ENCODE peak calls at places on chromosomes 4 and X, in nine cellular contexts. E is uterus, Y is prostate gland, D is brain microvascular endothelial cell, B is right lobe of liver, I is left lung, F is heart right ventricle, Z is endothelial cell of umbilical vein, T is testis. G is an unnamed sample. For H3K36me3, the result is how much of the 10 kb centered on the place peaks cover.

GRCh38 chrX:20397587-20397986 is 130.9 kb upstream of the RPS6KA3 start:
- DNase-seq in E (no peak), Y (no peak), D (no peak), B (no peak), I (no peak), F (no peak), Z (no peak), T (no peak), G (no peak)

GRCh38 chr4:166128452-166128851 is 255.4 kb downstream of the TLL1 start:
- DNase-seq in E (no peak), Y (no peak), D (peak), B (no peak), I (no peak), F (no peak), Z (peak), T (no peak), G (peak)

GRCh38 chr4:94827481-94828110 is 69.8 kb downstream of the BMPR1B start:
- DNase-seq in E (no peak), Y (no peak), D (peak), B (no peak), I (no peak), F (no peak), Z (peak), T (no peak), G (peak)

GRCh38 chrX:65300104-65300809 is 234.3 kb downstream of the LAS1L start:
- DNase-seq in E (no peak), Y (no peak), D (no peak), B (no peak), I (no peak), F (no peak), Z (no peak), T (peak), G (no peak)

GRCh38 chr4:26238782-26239647 is 81.8 kb upstream of the RBPJ start:
- DNase-seq in E (no peak), Y (no peak), D (peak), B (no peak), I (no peak), F (peak), Z (no peak), T (no peak), G (no peak)

GRCh38 chr4:4284827-4285618 is 4.9 kb downstream of the LYAR start:
- DNase-seq in E (no peak), Y (no peak), D (no peak), B (no peak), I (no peak), F (peak), Z (no peak), T (no peak), G (peak)

GRCh38 chrX:86322913-86323312 is 174.7 kb downstream of the DACH2 start:
- DNase-seq in E (no peak), Y (no peak), D (no peak), B (no peak), I (no peak), F (no peak), Z (no peak), T (no peak), G (no peak)

GRCh38 chr4:3451956-3452355 is 10.2 kb downstream of the HGFAC start:
- DNase-seq in E (no peak), Y (no peak), D (peak), B (no peak), I (no peak), F (no peak), Z (peak), T (no peak), G (peak)

GRCh38 chr4:33881176-33881575 is 2363.1 kb downstream of the ARAP2 start:
- DNase-seq in E (no peak), Y (no peak), D (no peak), B (no peak), I (no peak), F (no peak), Z (no peak), T (no peak), G (no peak)

GRCh38 chrX:107861056-107861455 is 35.4 kb downstream of the MID2 start:
- DNase-seq in E (no peak), Y (no peak), D (no peak), B (no peak), I (no peak), F (no peak), Z (no peak), T (no peak), G (peak)

GRCh38 chrX:40897768-40898167 is 162.4 kb upstream of the MED14 start:
- DNase-seq in E (no peak), Y (no peak), D (no peak), B (no peak), I (no peak), F (no peak), Z (peak), T (no peak), G (no peak)

GRCh38 chrX:86379209-86379608 is 231.0 kb downstream of the DACH2 start:
- DNase-seq in E (no peak), Y (no peak), D (no peak), B (no peak), I (no peak), F (no peak), Z (no peak), T (no peak), G (no peak)

GRCh38 chrX:49163555-49164419 is 1.2 kb downstream of the MAGIX start:
- DNase-seq in E (peak), Y (peak), D (peak), B (peak), I (peak), F (peak), Z (peak), T (peak), G (peak)

GRCh38 chr4:91471280-91471679 is 832.5 kb upstream of the GRID2 start:
- DNase-seq in E (no peak), Y (no peak), D (no peak), B (no peak), I (peak), F (no peak), Z (no peak), T (peak), G (no peak)

GRCh38 chr4:150582881-150583286 is 933 bp downstream of the MAB21L2 start:
- DNase-seq in E (no peak), Y (no peak), D (peak), B (peak), I (peak), F (no peak), Z (no peak), T (no peak), G (no peak)

GRCh38 chr4:140617494-140618060 is 48.8 kb upstream of the UCP1 start:
- DNase-seq in E (no peak), Y (no peak), D (no peak), B (no peak), I (no peak), F (no peak), Z (peak), T (no peak), G (no peak)

GRCh38 chrX:68584221-68584620 is 63.2 kb upstream of the STARD8 start:
- DNase-seq in E (no peak), Y (no peak), D (no peak), B (no peak), I (no peak), F (no peak), Z (no peak), T (no peak), G (no peak)

GRCh38 chr4:3657917-3658913 is 108.0 kb upstream of the ADRA2C start:
- DNase-seq in E (peak), Y (no peak), D (peak), B (no peak), I (peak), F (peak), Z (no peak), T (peak), G (no peak)

GRCh38 chrX:129744881-129745321 is 6.1 kb downstream of the XPNPEP2 start:
- DNase-seq in E (no peak), Y (no peak), D (no peak), B (no peak), I (no peak), F (no peak), Z (no peak), T (no peak), G (no peak)

GRCh38 chrX:48520976-48521352 is 644 bp upstream of the EBP start:
- DNase-seq in E (no peak), Y (no peak), D (no peak), B (no peak), I (no peak), F (no peak), Z (no peak), T (no peak), G (no peak)

GRCh38 chr4:108586778-108587177 is 33.6 kb upstream of the RPL34 start:
- DNase-seq in E (no peak), Y (no peak), D (no peak), B (no peak), I (no peak), F (no peak), Z (no peak), T (no peak), G (no peak)

GRCh38 chr4:41362647-41363383 is 106.1 kb downstream of the UCHL1 start:
- DNase-seq in E (no peak), Y (no peak), D (no peak), B (no peak), I (no peak), F (no peak), Z (no peak), T (no peak), G (no peak)

GRCh38 chrX:118763489-118763888 is 36.1 kb downstream of the IL13RA1 start:
- DNase-seq in E (no peak), Y (no peak), D (no peak), B (no peak), I (no peak), F (no peak), Z (no peak), T (no peak), G (no peak)

GRCh38 chrX:21375795-21376069 is 1.5 kb downstream of the CNKSR2 start:
- DNase-seq in E (no peak), Y (no peak), D (no peak), B (no peak), I (no peak), F (no peak), Z (no peak), T (no peak), G (no peak)

GRCh38 chrX:100685284-100685996 is 41.4 kb downstream of the SRPX2 start:
- DNase-seq in E (peak), Y (peak), D (peak), B (peak), I (no peak), F (peak), Z (peak), T (peak), G (peak)

GRCh38 chr4:37389967-37390580 is 145.5 kb downstream of the NWD2 start:
- DNase-seq in E (no peak), Y (peak), D (peak), B (no peak), I (peak), F (peak), Z (peak), T (peak), G (peak)

GRCh38 chr4:58807843-58808605 is 1697.8 kb upstream of the IGFBP7 start:
- DNase-seq in E (no peak), Y (no peak), D (peak), B (no peak), I (no peak), F (no peak), Z (no peak), T (no peak), G (no peak)

GRCh38 chr4:173211838-173212237 is 43.2 kb downstream of the GALNT7 start:
- DNase-seq in E (no peak), Y (peak), D (peak), B (no peak), I (no peak), F (no peak), Z (peak), T (no peak), G (peak)

GRCh38 chr4:115154826-115155225 is 41.4 kb upstream of the NDST4 start:
- DNase-seq in E (no peak), Y (no peak), D (no peak), B (no peak), I (no peak), F (no peak), Z (no peak), T (no peak), G (no peak)

GRCh38 chr4:182825786-182826185 is 91.4 kb downstream of the DCTD start:
- DNase-seq in E (no peak), Y (no peak), D (no peak), B (no peak), I (no peak), F (no peak), Z (no peak), T (no peak), G (no peak)
- TF ChIP-seq CTCF in E (no peak), Y (no peak), D (no peak), B (no peak), I (no peak), F (no peak), Z (no peak), T (no peak), G (no peak)

GRCh38 chr4:147479817-147480216 is 1.1 kb upstream of the EDNRA start:
- DNase-seq in E (peak), Y (peak), D (peak), B (no peak), I (no peak), F (peak), Z (no peak), T (no peak), G (peak)
- H3K4me3 ChIP-seq in E (no peak), Y (no peak), D (no peak), B (no peak), I (no peak), F (no peak), Z (no peak), T (no peak), G (no peak)

GRCh38 chr4:130653842-130654241 is 1557.9 kb downstream of the C4orf33 start:
- DNase-seq in E (no peak), Y (no peak), D (no peak), B (no peak), I (no peak), F (no peak), Z (no peak), T (no peak), G (no peak)
- H3K36me3 ChIP-seq in E (under half), Y (under half), D (under half), B (under half), I (under half), F (under half), Z (under half), T (under half), G (under half)

DNA sequence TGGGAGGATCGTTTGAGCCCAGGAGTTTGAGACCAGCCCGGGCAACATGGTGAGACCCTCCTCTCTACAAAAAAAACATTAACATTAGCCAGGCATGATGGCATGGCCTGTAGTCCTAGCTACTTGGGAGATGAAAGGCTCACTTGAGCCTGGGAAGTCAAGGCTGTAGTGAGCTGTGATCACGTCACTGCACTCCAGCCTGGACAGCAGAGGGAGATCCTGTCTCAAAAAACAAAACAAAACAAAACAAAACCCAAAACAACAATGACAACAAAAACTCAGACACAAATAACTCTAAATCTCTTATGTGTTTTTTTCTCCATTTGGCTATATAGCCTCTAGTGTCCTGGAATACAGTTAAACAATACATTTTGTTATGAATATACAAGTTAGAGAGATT is 127.3 kb upstream of the STK26 start:
- DNase-seq in E (no peak), Y (no peak), D (no peak), B (no peak), I (no peak), F (no peak), Z (no peak), T (no peak), G (no peak)
- TF ChIP-seq CTCF in E (no peak), Y (no peak), D (no peak), B (no peak), I (no peak), F (no peak), Z (no peak), T (no peak), G (peak)

GRCh38 chr4:67555447-67555846 is 3.1 kb upstream of the STAP1 start:
- DNase-seq in E (no peak), Y (no peak), D (no peak), B (no peak), I (no peak), F (no peak), Z (no peak), T (no peak), G (no peak)

GRCh38 chr4:67556426-67556825 is 2.1 kb upstream of the STAP1 start:
- DNase-seq in E (no peak), Y (no peak), D (no peak), B (no peak), I (no peak), F (no peak), Z (no peak), T (no peak), G (no peak)

DNA sequence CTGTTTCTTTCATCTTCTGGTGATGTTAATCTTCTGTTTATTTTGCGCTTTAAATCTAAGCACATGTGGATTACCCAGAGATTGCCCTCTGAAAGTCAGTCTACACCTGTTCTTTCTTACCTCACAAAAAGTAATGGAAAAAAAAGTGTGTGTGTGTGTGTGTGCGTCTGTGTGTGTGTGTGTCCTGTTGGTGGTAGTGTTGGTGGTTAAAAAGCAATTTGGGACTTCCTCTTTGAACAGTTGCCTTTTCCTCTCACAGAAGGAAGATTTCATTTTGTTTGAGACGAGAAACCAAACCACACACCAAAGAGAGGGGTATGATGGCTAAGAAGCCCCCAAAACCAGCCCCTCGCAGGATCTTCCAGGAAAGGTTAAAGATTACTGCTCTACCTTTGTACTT is at the start of gene STAP1:
- DNase-seq in E (no peak), Y (no peak), D (no peak), B (no peak), I (no peak), F (no peak), Z (no peak), T (no peak), G (no peak)
- H3K4me3 ChIP-seq in E (no peak), Y (no peak), D (no peak), B (no peak), I (no peak), F (no peak), Z (no peak), T (no peak), G (no peak)

GRCh38 chr4:38923746-38924145 is 56.1 kb downstream of the FAM114A1 start:
- DNase-seq in E (no peak), Y (no peak), D (no peak), B (no peak), I (no peak), F (no peak), Z (no peak), T (no peak), G (no peak)

GRCh38 chr4:38924266-38924827 is 56.7 kb downstream of the FAM114A1 start:
- DNase-seq in E (no peak), Y (no peak), D (no peak), B (no peak), I (no peak), F (no peak), Z (no peak), T (no peak), G (no peak)

GRCh38 chr4:38917481-38918025 is 49.9 kb downstream of the FAM114A1 start:
- DNase-seq in E (no peak), Y (no peak), D (peak), B (no peak), I (no peak), F (no peak), Z (no peak), T (no peak), G (no peak)

GRCh38 chr4:38920186-38920585 is 52.6 kb downstream of the FAM114A1 start:
- DNase-seq in E (no peak), Y (no peak), D (no peak), B (no peak), I (no peak), F (no peak), Z (no peak), T (no peak), G (no peak)

DNA sequence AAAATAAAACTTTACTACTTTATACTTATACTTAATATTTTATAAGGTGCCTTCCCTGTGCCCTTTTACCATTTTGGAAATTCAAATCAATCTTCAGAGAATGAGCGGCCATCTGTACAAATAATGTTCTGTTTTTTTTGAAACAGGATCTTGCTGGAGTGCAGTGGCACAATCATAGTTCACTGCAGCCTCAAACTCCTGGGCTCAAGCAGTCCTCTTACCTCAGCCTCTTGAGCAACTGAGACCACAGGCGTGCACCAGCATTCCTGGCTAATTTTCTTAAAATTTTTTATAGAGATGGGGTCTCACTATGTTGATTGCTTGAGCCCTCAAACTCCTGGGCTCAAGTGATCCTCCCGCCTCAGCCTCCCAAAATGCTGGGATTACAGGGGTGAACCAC is 53.5 kb downstream of the FAM114A1 start:
- DNase-seq in E (no peak), Y (no peak), D (no peak), B (no peak), I (no peak), F (no peak), Z (no peak), T (no peak), G (no peak)
- H3K36me3 ChIP-seq in E (under half), Y (under half), D (half or more), B (under half), I (half or more), F (under half), Z (under half), T (under half), G (under half)

G was measured in bronchial epithelial cell.